ENCODE peak calls at places on chromosome 11, in four cellular contexts. A is neural progenitor cell, J is endothelial cell of umbilical vein, H is GM12878. G is an unnamed sample.

GRCh38 chr11:111978028-111978771 is 41.1 kb downstream of the DIXDC1 start:
- DNase-seq in H (no peak), J (peak), A (peak), G (peak)

GRCh38 chr11:77206264-77207018 is 78.4 kb downstream of the MYO7A start:
- DNase-seq in H (no peak), J (no peak), A (no peak), G (no peak)

GRCh38 chr11:33867996-33868645 is 23.8 kb downstream of the LMO2 start:
- DNase-seq in H (no peak), A (peak), J (peak), G (no peak)

GRCh38 chr11:19460718-19461405 is 220.1 kb upstream of the E2F8 start:
- DNase-seq in H (no peak), J (no peak), A (no peak), G (peak)

GRCh38 chr11:119470316-119471266 is 47.6 kb upstream of the THY1 start:
- DNase-seq in H (no peak), A (no peak), J (no peak), G (peak)

GRCh38 chr11:123174196-123175183 is 20.6 kb downstream of the CLMP start:
- DNase-seq in J (no peak), H (no peak), A (peak), G (peak)

GRCh38 chr11:24734742-24735141 is 237.9 kb downstream of the LUZP2 start:
- DNase-seq in J (no peak), A (no peak), H (no peak), G (no peak)

GRCh38 chr11:47004595-47005033 is 68.1 kb downstream of the CSTPP1 start:
- DNase-seq in H (no peak), J (peak), A (no peak), G (peak)

GRCh38 chr11:62545437-62546243 is 966 bp downstream of the AHNAK start:
- DNase-seq in A (peak), J (peak), H (no peak), G (peak)

GRCh38 chr11:134557571-134558257 is 145.7 kb upstream of the B3GAT1 start:
- DNase-seq in A (no peak), J (no peak), H (no peak), G (no peak)

GRCh38 chr11:111718436-111719325 is 47.5 kb downstream of the PPP2R1B start:
- DNase-seq in H (no peak), J (peak), A (peak), G (peak)

GRCh38 chr11:15563054-15563453 is 448.3 kb downstream of the INSC start:
- DNase-seq in J (no peak), H (no peak), A (peak), G (no peak)

GRCh38 chr11:119664701-119665420 is 64.1 kb downstream of the NECTIN1 start:
- DNase-seq in A (no peak), J (no peak), H (no peak), G (no peak)

GRCh38 chr11:19777342-19778102 is 64.9 kb downstream of the NAV2 start:
- DNase-seq in H (peak), J (peak), A (peak), G (peak)

GRCh38 chr11:45333023-45333422 is 46.9 kb upstream of the SYT13 start:
- DNase-seq in H (no peak), A (no peak), J (peak), G (no peak)

GRCh38 chr11:12835286-12835685 is 161.1 kb downstream of the TEAD1 start:
- DNase-seq in H (no peak), J (no peak), A (no peak), G (no peak)

GRCh38 chr11:119919656-119920055 is 190.7 kb upstream of the NECTIN1 start:
- DNase-seq in A (no peak), J (no peak), H (no peak), G (no peak)

GRCh38 chr11:114079406-114080072 is 20.0 kb downstream of the ZBTB16 start:
- DNase-seq in J (no peak), H (no peak), A (no peak), G (peak)

GRCh38 chr11:44484211-44484610 is 81.3 kb upstream of the CD82 start:
- DNase-seq in A (peak), H (no peak), J (peak), G (peak)

GRCh38 chr11:70727899-70728620 is 329.7 kb downstream of the CTTN start:
- DNase-seq in H (no peak), A (peak), J (no peak), G (no peak)

GRCh38 chr11:10314199-10315072 is 9.6 kb downstream of the ADM start:
- DNase-seq in H (peak), J (peak), A (peak), G (peak)

GRCh38 chr11:118660646-118661424 is 18.6 kb downstream of the TREH start:
- DNase-seq in J (no peak), A (no peak), H (no peak), G (no peak)

GRCh38 chr11:60899021-60899936 is 7.1 kb downstream of the PRPF19 start:
- DNase-seq in A (peak), J (peak), H (no peak), G (peak)

GRCh38 chr11:110857885-110858555 is 145.8 kb upstream of the ARHGAP20 start:
- DNase-seq in J (peak), H (no peak), A (no peak), G (peak)

GRCh38 chr11:74744277-74744676 is 4.4 kb upstream of the RNF169 start:
- DNase-seq in J (peak), H (no peak), A (no peak), G (no peak)

GRCh38 chr11:2848497-2848896 is 37.1 kb downstream of the CDKN1C start:
- DNase-seq in A (no peak), H (no peak), J (no peak), G (no peak)

GRCh38 chr11:121722431-121723256 is 269.9 kb upstream of the SORL1-AS1 start:
- DNase-seq in J (peak), A (peak), H (no peak), G (peak)

GRCh38 chr11:75924966-75925784 is 110.2 kb downstream of the UVRAG start:
- DNase-seq in H (no peak), A (peak), J (peak), G (peak)

GRCh38 chr11:45959851-45960250 is 37.4 kb downstream of the LARGE2 start:
- DNase-seq in J (no peak), A (no peak), H (no peak), G (peak)

GRCh38 chr11:121418625-121419114 is 33.4 kb upstream of the SORL1 start:
- DNase-seq in J (no peak), A (no peak), H (no peak), G (no peak)

GRCh38 chr11:42239102-42239501 is 779.6 kb upstream of the LRRC4C start:
- DNase-seq in H (no peak), J (no peak), A (no peak), G (peak)

GRCh38 chr11:82874646-82875523 is 25.3 kb downstream of the PRCP start:
- DNase-seq in J (no peak), H (no peak), A (peak), G (no peak)

GRCh38 chr11:126739499-126740145 is 260.9 kb downstream of the KIRREL3 start:
- DNase-seq in A (no peak), H (no peak), J (no peak), G (peak)

GRCh38 chr11:62786318-62787004 is 741 bp upstream of the TMEM179B start:
- DNase-seq in J (peak), H (no peak), A (peak), G (peak)

GRCh38 chr11:68455485-68455884 is 5.1 kb upstream of the PPP6R3 start:
- DNase-seq in A (no peak), H (no peak), J (no peak), G (no peak)
- H3K4me2 ChIP-seq in A (no peak), H (no peak), J (no peak), G (no peak)

DNA sequence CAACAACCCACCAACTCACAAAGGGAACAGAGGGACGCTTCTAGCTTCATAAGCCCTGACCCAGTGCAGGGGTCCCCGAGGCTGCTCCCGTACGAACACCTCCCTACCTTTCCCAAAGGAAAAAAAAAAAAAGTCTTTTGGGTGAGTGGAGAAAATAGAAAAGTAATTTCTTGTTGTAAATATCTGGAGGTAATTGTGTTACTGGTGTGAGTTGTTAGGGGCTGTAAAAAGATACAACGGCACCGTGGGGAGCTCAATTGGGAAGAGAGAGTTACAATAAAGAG is 3.4 kb downstream of the PAX6 start:
- DNase-seq in J (no peak), A (peak), H (no peak), G (no peak)
- TF ChIP-seq EZH2 in J (no peak), A (no peak), H (no peak), G (no peak)

GRCh38 chr11:9004310-9004945 is 627 bp upstream of the NRIP3 start:
- DNase-seq in A (peak), H (no peak), J (no peak), G (no peak)

GRCh38 chr11:9005087-9005486 is 1.3 kb upstream of the NRIP3 start:
- DNase-seq in H (no peak), A (no peak), J (no peak), G (no peak)

GRCh38 chr11:9001736-9002135 is 2.1 kb downstream of the NRIP3 start:
- DNase-seq in A (no peak), J (peak), H (no peak), G (peak)

GRCh38 chr11:9003573-9004309 is at the start of gene NRIP3:
- DNase-seq in A (peak), J (peak), H (no peak), G (peak)

DNA sequence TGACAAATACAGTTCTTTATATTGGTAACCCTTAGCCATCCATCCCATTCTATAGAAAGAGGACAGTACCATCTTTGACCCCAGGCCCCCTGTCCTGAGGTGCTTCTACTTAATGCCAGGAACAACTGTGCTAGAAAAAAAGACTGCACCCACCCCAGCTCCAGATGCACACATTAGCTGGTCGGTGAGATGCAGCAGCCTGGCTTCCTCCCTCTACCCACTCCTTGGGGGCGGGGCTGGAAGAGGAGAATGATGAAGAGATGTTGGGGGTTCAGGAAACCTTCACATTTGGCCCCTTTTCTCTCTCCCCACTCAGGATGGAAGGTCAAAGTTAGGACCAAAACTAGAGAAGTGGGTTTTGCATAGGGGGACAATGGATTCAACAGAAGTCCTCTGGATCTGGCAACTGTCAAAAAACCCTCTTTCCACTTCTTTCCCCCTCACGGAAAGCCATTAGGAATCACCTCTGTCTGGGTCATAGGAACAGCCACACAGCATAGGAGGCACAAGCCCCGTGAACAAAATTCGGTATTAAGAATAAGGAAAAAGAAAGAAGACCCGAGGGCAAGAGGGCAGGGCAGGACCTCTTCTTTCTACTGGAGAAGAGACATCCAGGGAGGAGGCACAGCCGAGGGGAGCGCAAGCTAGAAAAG is 755 bp downstream of the NRIP3 start:
- DNase-seq in J (no peak), H (no peak), A (no peak), G (peak)
- H3K4me2 ChIP-seq in J (peak), H (peak), A (peak), G (peak)

GRCh38 chr11:32152821-32153220 is 61.9 kb downstream of the RCN1 start:
- DNase-seq in H (no peak), A (no peak), J (no peak), G (no peak)
- TF ChIP-seq EZH2 in H (no peak), A (no peak), J (no peak), G (no peak)

DNA sequence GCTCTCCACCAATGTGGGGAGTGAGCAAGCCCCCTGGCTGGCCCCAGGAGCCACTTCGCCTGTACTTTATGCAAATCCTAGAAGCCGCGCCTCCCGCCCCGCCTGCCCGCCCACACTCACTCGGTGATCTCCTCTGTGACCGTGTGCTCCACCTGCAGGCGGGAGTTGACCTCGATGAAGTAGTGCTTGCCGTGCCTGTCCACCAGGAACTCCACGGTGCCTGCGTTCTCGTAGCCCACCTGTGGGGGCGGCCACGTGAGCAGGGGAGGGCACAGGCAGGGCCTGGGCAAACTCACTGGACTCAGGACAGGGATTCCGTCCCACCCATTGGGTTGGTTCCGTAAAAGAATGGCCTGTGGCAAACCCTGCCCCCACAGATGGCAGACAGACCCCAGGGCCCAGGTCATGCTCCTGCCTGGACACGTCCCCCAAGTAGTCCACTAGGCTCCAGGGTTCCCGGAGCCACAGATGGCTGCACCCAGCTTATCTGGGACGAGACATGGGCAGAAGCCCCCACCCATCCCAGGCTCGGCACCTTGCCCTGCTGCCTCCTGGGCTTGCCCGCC is 11.9 kb downstream of the LRFN4 start:
- DNase-seq in H (peak), A (peak), J (no peak), G (no peak)
- H3K4me2 ChIP-seq in H (peak), A (no peak), J (no peak), G (no peak)

DNA sequence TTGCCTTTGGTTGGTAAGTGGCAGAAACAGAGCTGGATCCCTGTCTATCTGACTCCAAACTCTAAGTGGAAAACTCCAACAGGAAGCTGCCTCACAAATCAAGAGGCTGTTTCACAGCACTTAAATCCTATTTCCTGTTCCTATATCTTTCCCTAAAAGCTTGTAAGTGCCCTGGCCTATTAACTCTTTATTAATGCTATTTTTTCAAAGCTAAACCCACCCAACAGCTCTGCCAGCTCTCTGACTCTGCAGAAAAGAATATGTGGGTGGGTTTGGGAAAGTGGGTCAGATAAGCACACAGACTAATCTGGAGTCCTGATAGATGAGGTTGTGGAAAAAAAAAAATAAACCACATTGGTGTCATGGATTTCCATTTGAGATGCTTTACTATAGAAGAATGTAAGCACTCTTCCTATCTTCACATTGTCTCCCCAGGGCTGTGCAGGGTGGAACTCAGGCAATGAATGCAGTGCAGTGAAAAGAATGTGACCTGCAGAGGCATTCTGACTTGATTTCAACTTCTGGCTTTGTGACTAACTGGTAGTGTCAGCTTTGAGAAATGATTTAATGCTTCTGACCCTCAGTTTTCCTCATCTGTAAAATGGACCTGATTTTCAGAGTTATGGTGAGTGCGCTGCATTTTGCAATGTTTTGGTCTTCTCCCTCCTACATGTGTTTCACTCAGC is 125.6 kb downstream of the AASDHPPT start:
- DNase-seq in H (no peak), A (no peak), J (no peak), G (no peak)
- TF ChIP-seq EZH2 in H (no peak), A (no peak), J (no peak), G (no peak)

DNA sequence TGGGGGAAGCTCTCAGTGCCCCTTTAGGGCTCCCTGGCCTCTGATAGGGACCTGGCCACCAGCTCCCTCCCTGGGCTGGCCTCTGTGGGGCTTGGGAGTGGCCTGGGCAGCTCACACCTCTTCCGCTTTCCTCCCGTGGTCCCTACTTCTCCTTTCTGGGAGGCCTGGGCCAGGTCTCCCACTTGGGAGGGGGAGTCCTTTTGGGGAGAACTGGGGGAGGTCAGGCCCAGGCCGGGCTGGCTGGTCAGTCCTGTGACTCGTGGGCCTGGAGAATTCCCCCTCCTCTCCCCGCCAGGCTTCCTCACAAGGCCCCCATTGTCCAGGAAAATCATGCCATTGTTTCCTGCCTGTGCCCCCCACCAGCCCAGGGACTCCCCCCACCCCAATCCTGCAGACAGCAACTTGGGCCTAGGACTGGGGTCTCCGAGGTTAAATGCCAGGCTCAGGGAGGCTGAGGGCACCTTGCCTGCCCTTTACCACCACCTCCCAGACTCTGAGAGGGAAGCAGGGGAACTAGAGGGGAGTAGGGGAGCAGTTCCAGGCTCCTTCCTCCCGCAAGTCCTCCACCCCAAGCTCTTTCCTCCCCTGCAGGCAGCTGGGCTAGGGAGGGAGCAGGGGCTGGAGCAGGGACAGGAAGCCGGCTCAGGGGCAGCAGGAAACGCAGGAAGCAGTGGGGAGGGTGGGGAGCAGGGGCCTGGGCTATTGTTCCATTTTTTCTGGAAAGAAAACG is 2.8 kb downstream of the MAP3K11 start:
- DNase-seq in J (peak), A (no peak), H (no peak), G (no peak)
- H3K4me2 ChIP-seq in J (peak), A (peak), H (peak), G (peak)

GRCh38 chr11:8268530-8269461 is 5.1 kb upstream of the LMO1 start:
- DNase-seq in J (no peak), H (no peak), A (peak), G (peak)
- TF ChIP-seq EZH2 in J (peak), H (no peak), A (no peak), G (peak)

DNA sequence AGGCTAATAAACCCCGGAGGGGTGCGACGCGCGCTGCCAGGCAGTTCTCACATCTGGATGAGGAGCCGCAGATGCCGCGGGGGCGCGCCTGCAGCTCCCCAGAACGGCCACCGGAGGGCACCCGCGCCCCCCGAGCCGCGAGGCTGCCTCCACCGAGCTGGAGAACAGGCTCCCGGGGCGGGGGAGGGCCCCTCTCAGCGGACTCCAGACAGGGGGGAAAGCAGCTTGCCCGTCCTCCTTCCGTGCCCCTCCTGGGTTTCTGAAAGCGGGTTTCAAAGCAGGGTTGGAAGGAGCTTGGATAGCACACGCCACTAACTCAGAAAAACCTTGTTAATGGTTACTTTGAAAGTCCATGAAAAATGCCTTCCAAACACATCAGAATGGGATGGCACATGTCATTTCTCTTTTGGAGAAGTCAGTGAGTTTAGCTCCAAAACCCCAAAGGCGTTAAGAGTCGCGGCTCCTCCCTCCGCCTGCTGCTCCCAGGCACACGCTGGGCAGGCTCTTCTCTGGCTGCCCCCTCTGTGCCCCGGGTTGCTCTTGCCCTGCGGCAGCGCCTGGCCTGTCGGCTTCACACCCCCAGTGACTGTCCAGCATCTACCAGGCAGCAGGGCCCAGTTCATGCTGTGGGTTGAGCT is 317.8 kb downstream of the NTM start:
- DNase-seq in J (peak), H (no peak), A (peak), G (peak)
- H3K4me2 ChIP-seq in J (peak), H (no peak), A (peak), G (peak)

GRCh38 chr11:1748467-1749019 is 1.9 kb downstream of the IFITM10 start:
- DNase-seq in J (no peak), A (no peak), H (no peak), G (peak)
- TF ChIP-seq EZH2 in J (peak), A (peak), H (no peak), G (no peak)